ENCODE peak calls at places on chromosomes 2 and 18, in four cellular contexts. C is gastrocnemius medialis, H is BJ, Z is HCT116. P is an unnamed sample.

GRCh38 chr2:194320520-194320919 is 1336.5 kb upstream of the SLC39A10 start:
- DNase-seq in C (no peak), H (no peak), Z (no peak), P (no peak)

GRCh38 chr2:149860276-149860921 is 272.8 kb upstream of the MMADHC start:
- DNase-seq in C (peak; percentile 33), H (peak; percentile 73), Z (no peak), P (peak; percentile 55)

GRCh38 chr2:99445065-99445464 is 44.8 kb downstream of the REV1 start:
- DNase-seq in C (no peak), H (no peak), Z (no peak), P (no peak)

GRCh38 chr2:44933434-44933951 is 8.0 kb upstream of the SIX3 start:
- DNase-seq in C (no peak), H (no peak), Z (no peak), P (no peak)

GRCh38 chr2:209321076-209321475 is 102.8 kb upstream of the MAP2 start:
- DNase-seq in C (no peak), H (no peak), Z (no peak), P (no peak)

GRCh38 chr2:218244665-218245064 is 16.1 kb upstream of the GPBAR1 start:
- DNase-seq in C (no peak), H (no peak), Z (no peak), P (no peak)

GRCh38 chr2:3630631-3631030 is 27.4 kb upstream of the ALLC start:
- DNase-seq in C (no peak), H (no peak), Z (no peak), P (no peak)

GRCh38 chr2:148974126-148974525 is 64.4 kb upstream of the LYPD6B start:
- DNase-seq in C (no peak), H (no peak), Z (no peak), P (no peak)

GRCh38 chr2:175030380-175031271 is 25.4 kb upstream of the CHN1 start:
- DNase-seq in C (peak; percentile 18), H (no peak), Z (peak; percentile 16), P (peak; percentile 35)

GRCh38 chr2:237689569-237690131 is 62.3 kb downstream of the LRRFIP1 start:
- DNase-seq in C (peak; percentile 69), H (no peak), Z (no peak), P (peak; percentile 80)

GRCh38 chr2:9473985-9474360 is 378 bp upstream of the IAH1 start:
- DNase-seq in C (peak; percentile 56), H (no peak), Z (no peak), P (no peak)

GRCh38 chr2:44938287-44939073 is 3.0 kb upstream of the SIX3 start:
- DNase-seq in C (no peak), H (no peak), Z (no peak), P (no peak)

GRCh38 chr18:23244431-23244830 is 109.1 kb downstream of the CABLES1 start:
- DNase-seq in C (no peak), H (no peak), Z (no peak), P (no peak)

GRCh38 chr2:64311948-64312621 is 141.9 kb upstream of the LGALSL start:
- DNase-seq in C (peak; percentile 80), H (peak; percentile 62), Z (peak; percentile 71), P (peak; percentile 90)

DNA sequence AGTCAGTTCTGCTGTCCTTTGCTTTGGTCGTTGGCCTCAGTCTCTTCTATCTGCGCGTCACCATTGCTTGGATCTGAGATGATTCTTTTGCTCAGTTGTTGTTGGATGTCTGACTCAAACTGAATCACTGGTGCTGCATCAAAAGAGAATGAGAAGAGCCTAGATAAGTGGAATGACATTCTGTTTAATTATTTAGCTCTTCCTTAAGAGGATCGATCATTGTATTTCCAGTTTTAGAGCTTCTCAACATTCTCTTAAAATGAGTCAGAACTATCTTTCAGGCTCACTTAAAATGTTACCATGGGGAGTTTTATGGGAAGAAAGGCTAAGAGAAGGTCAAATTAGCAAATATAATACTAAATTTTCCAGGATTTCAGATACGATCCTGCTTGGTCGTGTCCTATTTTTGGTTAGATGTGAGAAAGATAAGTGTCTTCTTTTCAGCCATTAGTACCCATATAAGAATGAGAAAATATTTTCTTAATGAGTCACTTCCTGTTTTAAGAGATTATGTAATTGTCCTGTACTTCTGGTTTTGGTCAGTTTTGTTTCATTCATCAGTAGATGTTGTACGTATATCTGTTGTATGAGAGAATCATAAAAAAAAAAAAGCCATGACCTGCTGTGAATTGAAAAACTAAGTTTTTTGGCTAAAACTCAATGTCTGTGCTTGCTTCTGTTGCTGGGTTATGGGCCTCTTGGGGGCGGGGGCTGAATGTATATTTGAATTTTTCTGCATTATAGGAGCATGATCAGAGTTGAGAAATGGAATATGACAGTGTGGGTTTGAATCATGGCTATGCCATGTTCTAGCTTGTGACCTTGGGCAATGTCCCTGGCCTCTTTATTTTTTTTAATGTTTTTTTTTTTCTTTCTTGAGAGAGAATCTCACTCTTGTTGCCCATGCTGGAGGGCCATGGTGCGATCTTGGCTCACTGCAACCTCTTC is 31.5 kb upstream of the CASP10 start:
- DNase-seq in C (no peak), H (peak; percentile 90), Z (peak; percentile 86), P (peak; percentile 65)
- H3K4me3 ChIP-seq in C (no peak overlapping the region), H (no peak overlapping the region), Z (peak overlapping the region; percentile 13), P (no peak overlapping the region)

GRCh38 chr2:33145459-33145858 is 198.7 kb downstream of the LTBP1 start:
- DNase-seq in C (no peak), H (peak; percentile 54), Z (no peak), P (no peak)
- H3K36me3 ChIP-seq in C (no peaks in the 10 kb centered on the region), H (no peaks in the 10 kb centered on the region), Z (no peaks in the 10 kb centered on the region), P (peaks cover 13% of the 10 kb centered on the region)

DNA sequence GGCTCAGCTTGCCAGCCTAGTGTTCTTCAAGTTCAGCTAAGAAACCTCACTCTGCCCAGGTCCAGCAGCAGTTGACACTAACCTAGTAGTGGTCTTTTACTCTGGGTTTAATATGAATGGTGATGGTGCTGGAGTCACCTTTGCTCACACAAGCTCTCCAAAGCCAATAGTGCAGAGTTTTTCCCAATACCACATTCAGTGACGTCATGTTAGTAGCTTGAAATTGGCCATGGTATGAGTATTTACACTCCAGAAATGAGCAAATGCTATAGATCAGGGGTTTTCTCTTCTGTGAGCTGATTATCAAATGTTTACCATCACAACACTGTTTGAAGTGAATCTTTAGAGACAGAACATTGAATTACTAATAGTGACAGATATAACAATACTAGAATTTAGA is 209.1 kb downstream of the KCNH7 start:
- DNase-seq in C (no peak), H (no peak), Z (no peak), P (no peak)
- H3K27me3 ChIP-seq in C (no peaks in the 10 kb centered on the region), H (no peaks in the 10 kb centered on the region), Z (peaks cover 14% of the 10 kb centered on the region), P (no peaks in the 10 kb centered on the region)

DNA sequence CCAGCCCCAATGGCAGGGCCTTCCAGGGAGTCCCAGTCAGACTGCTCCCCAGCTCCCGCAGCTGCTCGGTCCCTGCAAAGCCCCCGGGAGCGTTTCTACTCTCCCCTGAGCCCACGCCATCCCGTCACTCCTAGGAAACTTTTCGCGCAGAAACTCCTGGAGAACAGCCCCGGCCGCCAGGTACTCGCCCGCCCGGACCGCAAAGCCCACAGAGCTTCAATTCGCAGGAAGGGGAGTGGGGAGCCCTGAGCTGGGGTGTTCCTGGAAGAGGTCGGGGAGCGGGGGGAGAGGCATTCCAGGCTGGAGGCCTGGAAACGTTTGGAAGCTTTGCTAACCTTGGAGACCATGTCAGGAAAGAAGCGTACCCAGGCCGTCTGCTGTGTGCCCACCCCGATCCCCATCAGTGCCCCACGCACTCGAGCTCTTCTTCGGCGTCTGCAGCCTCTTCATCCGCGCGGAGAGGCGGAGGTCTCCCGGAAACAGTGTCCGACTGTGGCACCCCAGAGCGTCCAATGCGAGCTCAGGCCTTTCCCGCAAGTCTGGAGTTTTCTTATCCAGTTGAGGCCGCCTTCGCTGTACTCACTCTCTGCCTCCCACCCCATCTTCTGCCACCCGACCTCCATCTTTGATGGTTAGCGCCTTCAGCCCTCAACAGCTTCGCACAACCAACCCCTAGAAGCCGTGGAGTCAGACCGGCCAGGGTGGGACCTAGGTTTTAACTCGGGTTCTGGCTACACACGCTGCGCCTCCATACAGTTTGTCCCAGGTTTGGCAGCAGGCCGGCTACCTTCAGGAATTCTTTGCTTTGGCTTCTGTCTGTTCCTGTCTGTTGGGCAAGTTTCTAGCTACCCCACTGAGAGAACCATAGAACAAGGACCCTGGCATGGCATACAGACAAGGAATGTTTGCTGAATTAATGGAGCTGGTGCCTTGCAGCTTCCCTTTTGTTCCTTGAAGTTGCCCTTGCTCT is 3.7 kb downstream of the PCGF1 start:
- DNase-seq in C (no peak), H (no peak), Z (no peak), P (no peak)
- H3K4me3 ChIP-seq in C (peak overlapping the region; percentile 65), H (peak overlapping the region; percentile 43), Z (peak overlapping the region; percentile 89), P (peak overlapping the region; percentile 53)

GRCh38 chr2:86066007-86066578 is 39.6 kb downstream of the POLR1A start:
- DNase-seq in C (no peak), H (no peak), Z (no peak), P (no peak)
- H3K36me3 ChIP-seq in C (peaks cover 48% of the 10 kb centered on the region), H (peaks cover 6% of the 10 kb centered on the region), Z (peaks cover 35% of the 10 kb centered on the region), P (peaks cover 95% of the 10 kb centered on the region)